ENCODE peak calls at places on chromosomes 16 and 17, in seven cellular contexts. One of them, this sample, is unnamed.

GRCh38 chr17:79075433-79075805 is 795 bp downstream of the ENGASE start:
- DNase-seq in sigmoid colon: no peak
- DNase-seq in body of pancreas: no peak
- DNase-seq in PC-9: no peak
- DNase-seq in uterus: no peak
- DNase-seq in CD8-positive, alpha-beta T cell: peak; percentile 21
- DNase-seq in colonic mucosa: no peak
- DNase-seq in this sample: no peak

GRCh38 chr16:30884760-30885159 is 9.1 kb downstream of the BCL7C start:
- DNase-seq in sigmoid colon: no peak
- DNase-seq in body of pancreas: no peak
- DNase-seq in PC-9: no peak
- DNase-seq in uterus: no peak
- DNase-seq in CD8-positive, alpha-beta T cell: no peak
- DNase-seq in colonic mucosa: no peak
- DNase-seq in this sample: no peak

GRCh38 chr16:74999208-74999682 is 421 bp downstream of the ZNRF1 start:
- DNase-seq in sigmoid colon: peak; percentile 73
- DNase-seq in body of pancreas: peak; percentile 46
- DNase-seq in PC-9: no peak
- DNase-seq in uterus: peak; percentile 62
- DNase-seq in CD8-positive, alpha-beta T cell: peak; percentile 24
- DNase-seq in colonic mucosa: peak; percentile 33
- DNase-seq in this sample: no peak

GRCh38 chr17:75864448-75864871 is 9.3 kb upstream of the WBP2 start:
- DNase-seq in sigmoid colon: peak; percentile 94
- DNase-seq in body of pancreas: peak; percentile 31
- DNase-seq in PC-9: no peak
- DNase-seq in uterus: peak; percentile 79
- DNase-seq in CD8-positive, alpha-beta T cell: peak; percentile 53
- DNase-seq in colonic mucosa: peak; percentile 58
- DNase-seq in this sample: peak; percentile 63

GRCh38 chr16:4664538-4665418 is 28.6 kb upstream of the NUDT16L1 start:
- DNase-seq in sigmoid colon: no peak
- DNase-seq in body of pancreas: no peak
- DNase-seq in PC-9: no peak
- DNase-seq in uterus: peak; percentile 71
- DNase-seq in CD8-positive, alpha-beta T cell: peak; percentile 69
- DNase-seq in colonic mucosa: peak; percentile 87
- DNase-seq in this sample: no peak

GRCh38 chr17:34720760-34721159 is 141.4 kb downstream of the TMEM132E start:
- DNase-seq in sigmoid colon: no peak
- DNase-seq in body of pancreas: no peak
- DNase-seq in PC-9: peak; percentile 87
- DNase-seq in uterus: no peak
- DNase-seq in CD8-positive, alpha-beta T cell: no peak
- DNase-seq in colonic mucosa: no peak
- DNase-seq in this sample: no peak

GRCh38 chr16:70569752-70570151 is 46.1 kb downstream of the SF3B3 start:
- DNase-seq in sigmoid colon: no peak
- DNase-seq in body of pancreas: no peak
- DNase-seq in PC-9: no peak
- DNase-seq in uterus: no peak
- DNase-seq in CD8-positive, alpha-beta T cell: no peak
- DNase-seq in colonic mucosa: no peak
- DNase-seq in this sample: no peak

GRCh38 chr17:17951524-17951923 is 20.7 kb downstream of the TOM1L2 start:
- DNase-seq in sigmoid colon: no peak
- DNase-seq in body of pancreas: no peak
- DNase-seq in PC-9: no peak
- DNase-seq in uterus: no peak
- DNase-seq in CD8-positive, alpha-beta T cell: no peak
- DNase-seq in colonic mucosa: no peak
- DNase-seq in this sample: no peak

GRCh38 chr16:23435500-23435899 is 17.5 kb downstream of the COG7 start:
- DNase-seq in sigmoid colon: peak; percentile 74
- DNase-seq in body of pancreas: peak; percentile 80
- DNase-seq in PC-9: peak; percentile 55
- DNase-seq in uterus: peak; percentile 29
- DNase-seq in CD8-positive, alpha-beta T cell: peak; percentile 68
- DNase-seq in colonic mucosa: peak; percentile 72
- DNase-seq in this sample: no peak

GRCh38 chr16:66479661-66480264 is 52.7 kb downstream of the BEAN1 start:
- DNase-seq in sigmoid colon: peak; percentile 56
- DNase-seq in body of pancreas: no peak
- DNase-seq in PC-9: no peak
- DNase-seq in uterus: peak; percentile 7
- DNase-seq in CD8-positive, alpha-beta T cell: no peak
- DNase-seq in colonic mucosa: no peak
- DNase-seq in this sample: no peak

GRCh38 chr17:27559996-27560481 is 70.9 kb upstream of the LGALS9 start:
- DNase-seq in sigmoid colon: peak; percentile 74
- DNase-seq in body of pancreas: peak; percentile 73
- DNase-seq in PC-9: no peak
- DNase-seq in uterus: peak; percentile 72
- DNase-seq in CD8-positive, alpha-beta T cell: no peak
- DNase-seq in colonic mucosa: peak; percentile 66
- DNase-seq in this sample: no peak

GRCh38 chr17:622356-622755 is 92.3 kb downstream of the VPS53 start:
- DNase-seq in sigmoid colon: no peak
- DNase-seq in body of pancreas: no peak
- DNase-seq in PC-9: no peak
- DNase-seq in uterus: no peak
- DNase-seq in CD8-positive, alpha-beta T cell: no peak
- DNase-seq in colonic mucosa: no peak
- DNase-seq in this sample: no peak

GRCh38 chr16:19938536-19938935 is 53.9 kb upstream of the GPRC5B start:
- DNase-seq in sigmoid colon: no peak
- DNase-seq in body of pancreas: no peak
- DNase-seq in PC-9: no peak
- DNase-seq in uterus: no peak
- DNase-seq in CD8-positive, alpha-beta T cell: no peak
- DNase-seq in colonic mucosa: no peak
- DNase-seq in this sample: no peak

GRCh38 chr16:4947722-4948503 is 10.2 kb upstream of the SEC14L5 start:
- DNase-seq in sigmoid colon: no peak
- DNase-seq in body of pancreas: no peak
- DNase-seq in PC-9: peak; percentile 47
- DNase-seq in uterus: no peak
- DNase-seq in CD8-positive, alpha-beta T cell: no peak
- DNase-seq in colonic mucosa: no peak
- DNase-seq in this sample: no peak

GRCh38 chr16:80569440-80570105 is 28.8 kb downstream of the DYNLRB2 start:
- DNase-seq in sigmoid colon: no peak
- DNase-seq in body of pancreas: no peak
- DNase-seq in PC-9: no peak
- DNase-seq in uterus: no peak
- DNase-seq in CD8-positive, alpha-beta T cell: peak; percentile 57
- DNase-seq in colonic mucosa: no peak
- DNase-seq in this sample: no peak

GRCh38 chr17:49646391-49647255 is 31.3 kb downstream of the SPOP start:
- DNase-seq in sigmoid colon: peak; percentile 77
- DNase-seq in body of pancreas: no peak
- DNase-seq in PC-9: peak; percentile 81
- DNase-seq in uterus: peak; percentile 32
- DNase-seq in CD8-positive, alpha-beta T cell: no peak
- DNase-seq in colonic mucosa: no peak
- DNase-seq in this sample: peak; percentile 59

GRCh38 chr16:81116285-81116684 is 20.1 kb upstream of the GCSH start:
- DNase-seq in sigmoid colon: no peak
- DNase-seq in body of pancreas: no peak
- DNase-seq in PC-9: no peak
- DNase-seq in uterus: no peak
- DNase-seq in CD8-positive, alpha-beta T cell: no peak
- DNase-seq in colonic mucosa: no peak
- DNase-seq in this sample: no peak

GRCh38 chr17:68399638-68400403 is 57.5 kb downstream of the WIPI1 start:
- DNase-seq in sigmoid colon: peak; percentile 62
- DNase-seq in body of pancreas: no peak
- DNase-seq in PC-9: no peak
- DNase-seq in uterus: no peak
- DNase-seq in CD8-positive, alpha-beta T cell: peak; percentile 25
- DNase-seq in colonic mucosa: peak; percentile 17
- DNase-seq in this sample: no peak

GRCh38 chr16:85300451-85300968 is 188.2 kb upstream of the CIBAR2 start:
- DNase-seq in sigmoid colon: no peak
- DNase-seq in body of pancreas: no peak
- DNase-seq in PC-9: no peak
- DNase-seq in uterus: no peak
- DNase-seq in CD8-positive, alpha-beta T cell: no peak
- DNase-seq in colonic mucosa: no peak
- DNase-seq in this sample: no peak

GRCh38 chr17:54744750-54745149 is 155.9 kb upstream of the TOM1L1 start:
- DNase-seq in sigmoid colon: no peak
- DNase-seq in body of pancreas: no peak
- DNase-seq in PC-9: no peak
- DNase-seq in uterus: no peak
- DNase-seq in CD8-positive, alpha-beta T cell: no peak
- DNase-seq in colonic mucosa: no peak
- DNase-seq in this sample: no peak

GRCh38 chr17:54754560-54754959 is 146.1 kb upstream of the TOM1L1 start:
- DNase-seq in sigmoid colon: no peak
- DNase-seq in body of pancreas: peak; percentile 4
- DNase-seq in PC-9: no peak
- DNase-seq in uterus: no peak
- DNase-seq in CD8-positive, alpha-beta T cell: no peak
- DNase-seq in colonic mucosa: no peak
- DNase-seq in this sample: no peak

GRCh38 chr17:54745239-54745638 is 155.4 kb upstream of the TOM1L1 start:
- DNase-seq in sigmoid colon: no peak
- DNase-seq in body of pancreas: no peak
- DNase-seq in PC-9: no peak
- DNase-seq in uterus: no peak
- DNase-seq in CD8-positive, alpha-beta T cell: no peak
- DNase-seq in colonic mucosa: no peak
- DNase-seq in this sample: no peak

GRCh38 chr17:54745862-54746261 is 154.8 kb upstream of the TOM1L1 start:
- DNase-seq in sigmoid colon: no peak
- DNase-seq in body of pancreas: no peak
- DNase-seq in PC-9: no peak
- DNase-seq in uterus: no peak
- DNase-seq in CD8-positive, alpha-beta T cell: no peak
- DNase-seq in colonic mucosa: no peak
- DNase-seq in this sample: no peak

GRCh38 chr17:54749157-54749556 is 151.5 kb upstream of the TOM1L1 start:
- DNase-seq in sigmoid colon: no peak
- DNase-seq in body of pancreas: no peak
- DNase-seq in PC-9: peak; percentile 36
- DNase-seq in uterus: no peak
- DNase-seq in CD8-positive, alpha-beta T cell: no peak
- DNase-seq in colonic mucosa: no peak
- DNase-seq in this sample: no peak
- TF ChIP-seq CTCF in sigmoid colon: no peak
- TF ChIP-seq CTCF in body of pancreas: no peak
- TF ChIP-seq CTCF in PC-9: no peak
- TF ChIP-seq CTCF in uterus: no peak
- TF ChIP-seq CTCF in CD8-positive, alpha-beta T cell: no peak
- TF ChIP-seq CTCF in colonic mucosa: no peak
- TF ChIP-seq CTCF in this sample: no peak

GRCh38 chr17:21033350-21033749 is 9.5 kb downstream of the USP22 start:
- DNase-seq in sigmoid colon: no peak
- DNase-seq in body of pancreas: no peak
- DNase-seq in PC-9: no peak
- DNase-seq in uterus: no peak
- DNase-seq in CD8-positive, alpha-beta T cell: no peak
- DNase-seq in colonic mucosa: no peak
- DNase-seq in this sample: no peak

GRCh38 chr17:21034350-21035235 is 8.2 kb downstream of the USP22 start:
- DNase-seq in sigmoid colon: no peak
- DNase-seq in body of pancreas: no peak
- DNase-seq in PC-9: no peak
- DNase-seq in uterus: no peak
- DNase-seq in CD8-positive, alpha-beta T cell: peak; percentile 33
- DNase-seq in colonic mucosa: no peak
- DNase-seq in this sample: no peak

GRCh38 chr17:21036361-21036881 is 6.4 kb downstream of the USP22 start:
- DNase-seq in sigmoid colon: no peak
- DNase-seq in body of pancreas: no peak
- DNase-seq in PC-9: no peak
- DNase-seq in uterus: no peak
- DNase-seq in CD8-positive, alpha-beta T cell: no peak
- DNase-seq in colonic mucosa: no peak
- DNase-seq in this sample: no peak

GRCh38 chr17:21039839-21040575 is 2.8 kb downstream of the USP22 start:
- DNase-seq in sigmoid colon: peak; percentile 71
- DNase-seq in body of pancreas: no peak
- DNase-seq in PC-9: peak; percentile 64
- DNase-seq in uterus: no peak
- DNase-seq in CD8-positive, alpha-beta T cell: peak; percentile 33
- DNase-seq in colonic mucosa: peak; percentile 31
- DNase-seq in this sample: no peak

DNA sequence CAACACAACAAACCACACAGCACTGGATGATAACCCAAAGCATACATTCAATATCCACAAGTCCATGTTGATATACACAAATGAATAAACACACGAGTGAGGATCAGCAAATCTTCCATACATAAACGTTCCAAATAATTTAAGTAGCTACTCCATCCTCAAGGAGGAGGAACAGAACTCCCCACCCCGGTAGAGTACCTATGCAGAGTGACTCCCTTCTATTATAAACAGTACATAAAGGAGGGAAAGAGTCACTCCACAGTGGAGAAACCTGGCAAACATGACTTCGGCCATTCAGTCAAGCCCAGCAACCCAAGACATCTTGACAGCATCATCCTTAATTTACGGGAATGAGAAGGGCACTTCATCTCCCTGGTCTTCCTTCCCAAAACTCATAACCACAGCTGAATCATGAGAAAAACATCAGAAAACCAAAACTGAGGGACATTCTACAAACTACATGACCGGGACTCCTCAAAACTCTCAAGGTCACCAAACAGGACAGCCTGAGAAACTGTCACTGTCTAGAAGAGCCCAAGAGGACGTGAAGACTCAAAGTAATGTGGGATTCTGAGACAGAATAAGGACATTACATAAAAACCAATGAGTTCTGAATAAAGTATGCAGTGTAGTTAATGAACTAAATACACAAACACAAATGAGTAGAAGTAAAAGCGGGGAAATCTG is 5.6 kb downstream of the USP22 start:
- DNase-seq in sigmoid colon: no peak
- DNase-seq in body of pancreas: no peak
- DNase-seq in PC-9: no peak
- DNase-seq in uterus: no peak
- DNase-seq in CD8-positive, alpha-beta T cell: no peak
- DNase-seq in colonic mucosa: no peak
- DNase-seq in this sample: no peak
- H3K36me3 ChIP-seq in sigmoid colon: no peaks in the 10 kb centered on the region
- H3K36me3 ChIP-seq in body of pancreas: no peaks in the 10 kb centered on the region
- H3K36me3 ChIP-seq in PC-9: peaks cover 28% of the 10 kb centered on the region
- H3K36me3 ChIP-seq in uterus: no peaks in the 10 kb centered on the region
- H3K36me3 ChIP-seq in CD8-positive, alpha-beta T cell: peaks cover 3% of the 10 kb centered on the region
- H3K36me3 ChIP-seq in colonic mucosa: no peaks in the 10 kb centered on the region
- H3K36me3 ChIP-seq in this sample: peaks cover 4% of the 10 kb centered on the region

GRCh38 chr16:1538804-1539520 is 5.5 kb downstream of the TMEM204 start:
- DNase-seq in sigmoid colon: no peak
- DNase-seq in body of pancreas: no peak
- DNase-seq in PC-9: no peak
- DNase-seq in uterus: no peak
- DNase-seq in CD8-positive, alpha-beta T cell: peak; percentile 38
- DNase-seq in colonic mucosa: no peak
- DNase-seq in this sample: no peak
- TF ChIP-seq CTCF in sigmoid colon: no peak
- TF ChIP-seq CTCF in body of pancreas: no peak
- TF ChIP-seq CTCF in PC-9: no peak
- TF ChIP-seq CTCF in uterus: no peak
- TF ChIP-seq CTCF in CD8-positive, alpha-beta T cell: no peak
- TF ChIP-seq CTCF in colonic mucosa: no peak
- TF ChIP-seq CTCF in this sample: peak; percentile 17

GRCh38 chr17:38738007-38738662 is 8.0 kb downstream of the CISD3 start:
- DNase-seq in sigmoid colon: no peak
- DNase-seq in body of pancreas: no peak
- DNase-seq in PC-9: no peak
- DNase-seq in uterus: no peak
- DNase-seq in CD8-positive, alpha-beta T cell: no peak
- DNase-seq in colonic mucosa: no peak
- DNase-seq in this sample: no peak
- H3K36me3 ChIP-seq in sigmoid colon: peaks cover 10% of the 10 kb centered on the region
- H3K36me3 ChIP-seq in body of pancreas: no peaks in the 10 kb centered on the region
- H3K36me3 ChIP-seq in PC-9: peaks cover 9% of the 10 kb centered on the region
- H3K36me3 ChIP-seq in uterus: no peaks in the 10 kb centered on the region
- H3K36me3 ChIP-seq in CD8-positive, alpha-beta T cell: no peaks in the 10 kb centered on the region
- H3K36me3 ChIP-seq in colonic mucosa: no peaks in the 10 kb centered on the region
- H3K36me3 ChIP-seq in this sample: peaks cover 32% of the 10 kb centered on the region

This sample was measured in BJ.